ENCODE peak calls at places on chromosomes 16 and 17, in ten cellular contexts. S, G, Y, T, L, U, F, N, Q and P are unnamed samples. For H3K9me3, the result is how much of the 10 kb centered on the place peaks cover.

GRCh38 chr16:75413951-75414350 is 19.4 kb downstream of the CFDP1 start:
- DNase-seq in Y (no peak), T (no peak), L (no peak), Q (no peak), U (no peak), S (no peak), N (no peak), G (no peak), F (no peak), P (no peak)

GRCh38 chr16:57540387-57540786 is 2.1 kb upstream of the ADGRG5 start:
- DNase-seq in Q (no peak), N (no peak), G (peak), F (no peak), S (no peak), Y (peak), L (no peak), T (no peak), U (peak), P (no peak)

GRCh38 chr17:39867891-39868553 is at the start of gene ZPBP2:
- DNase-seq in F (no peak), T (no peak), G (no peak), S (no peak), N (peak), L (no peak), Q (no peak), U (no peak), Y (no peak), P (peak)

GRCh38 chr17:28755486-28755885 is 11.7 kb downstream of the TRAF4 start:
- DNase-seq in S (no peak), Y (no peak), F (no peak), N (no peak), U (no peak), G (no peak), L (no peak), Q (no peak), T (peak), P (no peak)

GRCh38 chr17:10618202-10618635 is 38.9 kb downstream of the MYH3 start:
- DNase-seq in S (peak), U (peak), Y (peak), G (peak), T (peak), F (peak), N (peak), Q (peak), L (peak), P (peak)

GRCh38 chr16:11955713-11956123 is 9.3 kb upstream of the TNFRSF17 start:
- DNase-seq in T (peak), Y (no peak), S (no peak), U (no peak), G (no peak), F (peak), L (peak), N (no peak), Q (no peak), P (no peak)

GRCh38 chr16:87560428-87561199 is 41.7 kb upstream of the JPH3 start:
- DNase-seq in U (no peak), S (peak), F (no peak), T (no peak), N (no peak), Y (no peak), Q (no peak), G (no peak), L (peak), P (no peak)

GRCh38 chr16:8885674-8886592 is 3.8 kb downstream of the LITAFD start:
- DNase-seq in S (no peak), L (no peak), N (no peak), F (peak), Y (no peak), T (peak), Q (no peak), U (no peak), G (no peak), P (no peak)

GRCh38 chr16:10671729-10672128 is 23.0 kb downstream of the TEKT5 start:
- DNase-seq in Y (no peak), N (no peak), U (no peak), F (no peak), T (no peak), Q (no peak), S (no peak), L (no peak), G (no peak), P (no peak)

GRCh38 chr17:37359682-37360188 is 16.1 kb upstream of the C17orf78 start:
- DNase-seq in U (peak), Q (no peak), T (no peak), S (no peak), G (no peak), F (no peak), L (no peak), Y (no peak), N (no peak), P (peak)

GRCh38 chr17:61411944-61412859 is 12.6 kb downstream of the TBX2 start:
- DNase-seq in N (peak), S (peak), Y (peak), T (peak), L (peak), G (peak), F (peak), Q (peak), U (peak), P (peak)

DNA sequence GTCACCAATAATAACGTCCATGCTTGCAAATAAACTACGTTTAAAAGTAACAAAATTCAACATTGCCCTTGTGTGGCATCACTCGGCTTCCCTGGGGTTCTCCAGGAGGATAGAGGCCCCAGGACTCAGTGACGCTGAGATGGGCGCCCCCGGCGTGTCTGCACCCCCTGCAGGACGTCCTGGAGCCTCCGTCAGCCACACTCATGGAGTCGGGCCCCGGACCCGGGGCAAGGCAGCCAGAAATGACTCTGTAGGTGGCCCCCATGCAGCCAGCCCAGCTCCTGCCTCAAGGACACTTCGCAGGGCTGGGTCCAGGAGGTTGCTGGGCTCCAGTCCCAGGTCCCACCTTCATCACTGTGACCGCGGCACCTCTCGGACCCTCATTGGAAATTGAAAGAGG is 16.6 kb upstream of the ACSF3 start:
- DNase-seq in L (no peak), Y (no peak), T (no peak), Q (no peak), F (no peak), U (no peak), S (no peak), G (no peak), N (no peak), P (no peak)
- H3K9me3 ChIP-seq in L (under half), Y (under half), T (under half), Q (under half), F (under half), U (under half), S (under half), G (under half), N (under half), P (under half)

GRCh38 chr17:2211661-2212327 is 91.8 kb downstream of the SMG6 start:
- DNase-seq in L (no peak), F (no peak), U (no peak), S (no peak), G (no peak), T (no peak), Y (no peak), N (no peak), Q (no peak), P (no peak)
- H3K9me3 ChIP-seq in L (under half), F (under half), U (under half), S (under half), G (under half), T (under half), Y (under half), N (under half), Q (under half), P (under half)

GRCh38 chr17:72795941-72796340 is 296.5 kb downstream of the SLC39A11 start:
- DNase-seq in G (no peak), L (no peak), Y (no peak), N (no peak), S (no peak), Q (no peak), F (no peak), T (no peak), U (no peak), P (no peak)
- H3K9me3 ChIP-seq in G (under half), L (under half), Y (under half), N (under half), S (under half), Q (under half), F (under half), T (under half), U (under half), P (under half)

GRCh38 chr16:35751191-35751941 is 2292.0 kb downstream of the TP53TG3F start:
- DNase-seq in Y (no peak), T (no peak), S (no peak), L (no peak), U (no peak), Q (no peak), G (no peak), N (no peak), F (no peak), P (no peak)

GRCh38 chr16:35753559-35754390 is 2294.4 kb downstream of the TP53TG3F start:
- DNase-seq in T (no peak), N (no peak), L (no peak), G (no peak), F (no peak), S (no peak), Y (no peak), Q (no peak), U (no peak), P (no peak)

GRCh38 chr16:35752012-35752772 is 2292.8 kb downstream of the TP53TG3F start:
- DNase-seq in Y (no peak), Q (no peak), N (no peak), S (no peak), L (no peak), G (no peak), T (no peak), F (no peak), U (no peak), P (no peak)

GRCh38 chr16:35754391-35755369 is 2295.3 kb downstream of the TP53TG3F start:
- DNase-seq in L (no peak), Y (no peak), U (no peak), T (no peak), S (no peak), F (no peak), G (no peak), N (no peak), Q (no peak), P (no peak)

DNA sequence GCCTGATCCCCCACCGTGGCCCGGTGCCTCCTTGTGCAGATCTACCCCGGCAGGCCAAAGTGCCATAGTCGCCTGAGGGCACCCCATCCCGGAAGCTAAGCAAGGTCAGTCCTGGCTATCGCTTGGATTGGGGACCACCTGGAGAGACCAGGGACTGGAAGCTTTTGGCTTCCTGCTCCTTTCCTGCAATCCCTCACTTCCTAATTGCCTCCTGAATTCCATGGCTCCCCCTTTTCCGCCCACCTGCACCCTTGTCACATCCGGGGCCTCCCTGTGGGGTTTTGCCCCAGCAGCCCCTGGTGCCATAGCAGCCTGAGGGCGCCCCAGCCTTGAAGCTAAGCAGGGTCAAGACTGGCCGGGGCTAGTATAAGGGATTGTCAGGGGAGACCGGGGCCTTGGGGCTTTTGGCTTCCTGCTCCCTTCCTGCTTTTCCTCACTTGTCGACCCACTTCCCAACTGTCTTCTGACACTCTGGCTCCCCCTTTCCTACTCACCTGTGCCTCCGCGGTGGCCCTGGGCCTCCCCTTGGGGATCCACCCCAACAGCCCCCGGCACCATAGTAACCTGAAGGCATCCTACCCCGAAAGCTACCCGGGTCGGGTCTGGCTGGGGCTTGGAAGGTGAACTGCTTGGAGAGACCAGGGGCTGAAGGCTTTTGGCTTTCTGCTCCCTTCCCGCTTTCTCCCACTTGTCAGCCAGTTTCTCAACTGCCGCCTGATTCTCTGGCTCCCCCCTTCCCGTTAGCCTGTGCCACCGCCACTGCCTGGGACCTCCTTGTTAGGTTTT is 2293.6 kb downstream of the TP53TG3F start:
- DNase-seq in F (no peak), S (no peak), L (no peak), Q (no peak), U (no peak), Y (no peak), G (no peak), N (no peak), T (no peak), P (no peak)
- H3K9me3 ChIP-seq in F (under half), S (under half), L (under half), Q (under half), U (half or more), Y (under half), G (under half), N (under half), T (under half), P (under half)

GRCh38 chr17:21817791-21818364 is 125.6 kb downstream of the KCNJ18 start:
- DNase-seq in G (no peak), F (no peak), U (no peak), S (no peak), Y (no peak), L (no peak), Q (no peak), N (no peak), T (no peak), P (no peak)
- H3K9me3 ChIP-seq in G (under half), F (under half), U (under half), S (under half), Y (under half), L (under half), Q (under half), N (under half), T (under half), P (under half)

DNA sequence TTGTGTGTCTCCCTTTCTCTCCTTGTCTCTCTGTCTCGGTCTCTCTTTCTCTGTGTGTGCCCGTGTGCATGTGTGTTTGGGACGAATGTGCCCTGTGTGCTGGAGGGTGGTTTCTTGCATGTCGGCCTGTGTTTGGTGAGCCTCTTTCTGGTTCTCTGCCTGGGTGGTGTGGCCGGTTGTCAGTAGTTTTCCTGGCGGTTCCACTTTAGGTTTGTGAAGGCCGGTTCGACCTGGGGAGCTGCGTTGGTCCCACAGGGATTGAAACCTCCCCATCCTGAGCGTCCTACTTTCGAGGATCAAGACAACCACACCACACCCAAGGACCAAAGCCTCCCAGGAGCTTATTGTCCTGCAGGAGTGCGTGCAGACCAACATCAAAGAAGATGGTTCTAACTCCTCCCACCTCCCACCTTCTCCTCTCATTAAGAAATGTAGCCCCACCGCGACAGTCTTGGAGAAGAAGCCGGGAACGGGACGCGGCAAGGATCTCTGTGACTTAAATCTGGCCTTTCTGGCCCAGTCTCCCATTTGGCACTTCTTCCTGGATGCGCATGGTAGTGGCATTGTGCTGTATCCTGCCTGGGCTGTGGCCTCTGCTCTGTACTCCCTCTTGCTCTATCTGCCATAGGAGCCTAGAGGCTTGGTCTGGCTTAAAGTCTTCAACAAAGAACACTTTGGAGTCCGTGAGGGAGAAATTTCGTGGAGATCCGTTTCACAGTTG is 1685.0 kb downstream of the TP53TG3F start:
- DNase-seq in S (no peak), G (no peak), Y (no peak), T (no peak), N (no peak), L (no peak), U (no peak), Q (no peak), F (no peak), P (no peak)
- H3K9me3 ChIP-seq in S (under half), G (under half), Y (under half), T (under half), N (under half), L (under half), U (half or more), Q (under half), F (under half), P (under half)